ENCODE peak calls at places on chromosomes 4 and X, in seven cellular contexts. D, V, R, T, W, S and B are unnamed samples.
A peak's percentile ranks its signal among the peaks of the same experiment; 100 is the strongest.

GRCh38 chrX:66731398-66731797 is 92.5 kb upstream of the EDA2R start:
- DNase-seq in D (peak; percentile 40), V (no peak), R (no peak), T (no peak), W (no peak), S (no peak), B (peak; percentile 33)

GRCh38 chrX:10702031-10702430 is 81.6 kb upstream of the MID1 start:
- DNase-seq in D (no peak), V (no peak), R (no peak), T (no peak), W (no peak), S (no peak), B (no peak)

GRCh38 chr4:166049036-166049435 is 176.0 kb downstream of the TLL1 start:
- DNase-seq in D (no peak), V (no peak), R (no peak), T (no peak), W (no peak), S (no peak), B (no peak)

GRCh38 chrX:137823257-137823656 is 257.3 kb downstream of the ZIC3 start:
- DNase-seq in D (no peak), V (no peak), R (no peak), T (no peak), W (no peak), S (no peak), B (no peak)

GRCh38 chrX:63656871-63657580 is 128.0 kb downstream of the ARHGEF9 start:
- DNase-seq in D (peak; percentile 86), V (no peak), R (no peak), T (no peak), W (no peak), S (no peak), B (peak; percentile 46)

GRCh38 chr4:53193111-53193510 is 172.8 kb downstream of the SCFD2 start:
- DNase-seq in D (no peak), V (no peak), R (no peak), T (no peak), W (no peak), S (no peak), B (no peak)

GRCh38 chrX:124289443-124289842 is 43.0 kb upstream of the TEX13D start:
- DNase-seq in D (no peak), V (no peak), R (no peak), T (no peak), W (no peak), S (peak; percentile 45), B (no peak)

GRCh38 chr4:60744767-60745166 is 455.4 kb upstream of the ADGRL3 start:
- DNase-seq in D (peak; percentile 48), V (no peak), R (no peak), T (no peak), W (no peak), S (no peak), B (peak; percentile 18)

GRCh38 chr4:119300072-119300387 is 21.9 kb downstream of the FABP2 start:
- DNase-seq in D (peak; percentile 46), V (peak; percentile 1), R (peak; percentile 41), T (no peak), W (peak; percentile 12), S (no peak), B (peak; percentile 27)

GRCh38 chr4:76874176-76874575 is 23.8 kb downstream of the SOWAHB start:
- DNase-seq in D (no peak), V (no peak), R (no peak), T (no peak), W (no peak), S (no peak), B (no peak)

GRCh38 chr4:187235456-187236170 is 512.0 kb upstream of the FAT1 start:
- DNase-seq in D (no peak), V (no peak), R (no peak), T (peak; percentile 7), W (no peak), S (peak; percentile 46), B (no peak)

GRCh38 chrX:150199803-150200202 is 163.3 kb upstream of the MAMLD1 start:
- DNase-seq in D (no peak), V (no peak), R (no peak), T (no peak), W (no peak), S (no peak), B (no peak)

GRCh38 chr4:115090483-115091075 is 22.8 kb downstream of the NDST4 start:
- DNase-seq in D (peak; percentile 1), V (no peak), R (no peak), T (no peak), W (no peak), S (peak; percentile 51), B (peak; percentile 8)